ENCODE peak calls at places on chromosomes 5 and 9, in six cellular contexts. F, I, R, E, M and P are unnamed samples.

GRCh38 chr9:128145951-128146351 is 3.3 kb upstream of the LCN2 start:
- DNase-seq in E (no peak), I (no peak), M (no peak), R (no peak), F (no peak), P (peak)

GRCh38 chr9:93458702-93459101 is 5.3 kb upstream of the FAM120AOS start:
- DNase-seq in I (no peak), E (no peak), F (no peak), M (no peak), R (no peak), P (no peak)

GRCh38 chr5:13601152-13601551 is 343.3 kb downstream of the DNAH5 start:
- DNase-seq in I (no peak), R (no peak), F (no peak), M (no peak), E (no peak), P (no peak)

GRCh38 chr5:3179220-3179619 is 416.4 kb upstream of the IRX1 start:
- DNase-seq in E (no peak), I (no peak), F (no peak), M (no peak), R (peak), P (no peak)

GRCh38 chr5:73230264-73231244 is 57.6 kb downstream of the TMEM174 start:
- DNase-seq in I (no peak), R (peak), M (no peak), E (peak), F (no peak), P (no peak)

GRCh38 chr5:142364251-142365145 is 39.7 kb upstream of the SPRY4 start:
- DNase-seq in E (peak), R (peak), M (peak), F (peak), I (no peak), P (peak)

GRCh38 chr5:106860398-106861044 is 810.2 kb downstream of the EFNA5 start:
- DNase-seq in E (no peak), F (no peak), I (no peak), R (no peak), M (no peak), P (no peak)

GRCh38 chr5:93915142-93915553 is 173.7 kb upstream of the POU5F2 start:
- DNase-seq in E (no peak), I (peak), M (no peak), F (no peak), R (peak), P (no peak)

GRCh38 chr5:81125959-81126358 is 107.2 kb upstream of the CKMT2 start:
- DNase-seq in R (no peak), I (no peak), E (no peak), M (peak), F (no peak), P (no peak)

GRCh38 chr9:86730165-86730928 is 217.0 kb downstream of the GAS1 start:
- DNase-seq in E (no peak), F (no peak), M (no peak), I (no peak), R (no peak), P (no peak)

GRCh38 chr5:89087128-89087527 is 204.1 kb upstream of the MEF2C start:
- DNase-seq in M (no peak), R (no peak), E (no peak), I (peak), F (no peak), P (no peak)

GRCh38 chr9:135050072-135050990 is 37.1 kb upstream of the OLFM1 start:
- DNase-seq in I (peak), R (no peak), M (peak), F (no peak), E (no peak), P (no peak)

GRCh38 chr5:5492087-5492933 is 69.8 kb downstream of the ICE1 start:
- DNase-seq in I (peak), F (peak), E (no peak), M (no peak), R (peak), P (no peak)

GRCh38 chr5:107508083-107508482 is 162.7 kb downstream of the EFNA5 start:
- DNase-seq in R (no peak), I (no peak), M (no peak), F (no peak), E (no peak), P (no peak)

GRCh38 chr5:11385251-11385900 is 518.9 kb downstream of the CTNND2 start:
- DNase-seq in R (peak), I (no peak), F (no peak), E (no peak), M (no peak), P (no peak)

GRCh38 chr5:141488591-141489478 is at the start of gene PCDHGC5:
- DNase-seq in M (no peak), E (no peak), I (no peak), R (no peak), F (no peak), P (no peak)

GRCh38 chr5:178460598-178461425 is 129.4 kb downstream of the COL23A1 start:
- DNase-seq in E (no peak), M (no peak), F (peak), I (no peak), R (peak), P (peak)

GRCh38 chr5:44294492-44294891 is 94.7 kb downstream of the FGF10 start:
- DNase-seq in M (peak), F (no peak), E (no peak), I (no peak), R (no peak), P (no peak)

GRCh38 chr5:103929310-103930003 is 366.9 kb upstream of the NUDT12 start:
- DNase-seq in M (no peak), I (no peak), R (no peak), E (no peak), F (no peak), P (no peak)

GRCh38 chr9:38019731-38020130 is 49.3 kb downstream of the SHB start:
- DNase-seq in M (no peak), E (no peak), R (no peak), F (no peak), I (no peak), P (no peak)

GRCh38 chr9:38036359-38037084 is 32.5 kb downstream of the SHB start:
- DNase-seq in I (no peak), E (no peak), R (no peak), F (no peak), M (peak), P (no peak)

GRCh38 chr9:136667217-136667939 is 4.7 kb downstream of the EGFL7 start:
- DNase-seq in F (no peak), M (no peak), E (peak), I (no peak), R (no peak), P (no peak)

GRCh38 chr9:136670571-136671253 is 8.0 kb downstream of the EGFL7 start:
- DNase-seq in F (no peak), I (no peak), R (no peak), M (no peak), E (peak), P (no peak)

GRCh38 chr9:136667940-136668760 is 5.4 kb downstream of the EGFL7 start:
- DNase-seq in R (peak), F (no peak), M (no peak), I (no peak), E (peak), P (no peak)

GRCh38 chr9:136669791-136670464 is 7.2 kb downstream of the EGFL7 start:
- DNase-seq in F (no peak), M (no peak), E (peak), I (no peak), R (no peak), P (no peak)

DNA sequence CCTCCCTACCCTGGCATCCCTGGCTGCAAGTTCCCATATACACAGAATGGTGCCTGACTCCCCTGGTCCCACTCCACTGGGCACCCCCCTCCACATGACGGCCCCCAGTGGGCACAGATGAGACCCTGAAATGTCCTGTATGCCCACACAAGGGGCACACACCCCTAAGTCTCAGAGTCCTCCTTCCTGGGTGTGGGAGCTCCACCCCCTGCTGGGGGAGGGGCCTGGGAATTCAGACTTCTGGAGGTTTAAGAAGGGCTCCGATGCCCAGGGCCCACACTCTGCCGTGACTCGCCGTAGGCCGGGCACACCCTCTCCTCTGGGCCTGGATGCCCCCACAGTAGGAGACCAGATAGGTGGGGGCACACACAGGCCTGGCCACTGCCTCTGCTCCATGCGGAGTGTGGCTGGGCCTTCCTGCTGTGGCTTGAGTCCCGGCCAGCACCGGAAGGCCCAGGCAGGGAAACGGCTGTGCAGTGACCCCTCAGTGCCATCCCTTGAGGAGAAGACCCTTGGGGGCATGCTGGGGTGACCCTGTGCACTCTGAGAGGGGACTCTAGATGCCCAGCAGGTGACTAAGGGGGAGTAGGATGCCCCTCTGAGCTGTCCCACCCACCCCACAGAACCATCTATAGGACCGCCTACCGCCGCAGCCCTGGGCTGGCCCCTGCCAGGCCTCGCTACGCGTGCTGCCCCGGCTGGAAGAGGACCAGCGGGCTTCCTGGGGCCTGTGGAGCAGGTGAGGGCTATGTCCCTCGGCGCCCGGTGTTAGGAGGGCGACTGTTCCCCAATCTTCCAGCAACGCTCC is 6.5 kb downstream of the EGFL7 start:
- DNase-seq in M (no peak), R (no peak), I (no peak), F (no peak), E (peak), P (no peak)
- TF ChIP-seq POLR2AphosphoS5 in M (no peak), R (no peak), I (no peak), F (no peak), E (no peak), P (peak)

DNA sequence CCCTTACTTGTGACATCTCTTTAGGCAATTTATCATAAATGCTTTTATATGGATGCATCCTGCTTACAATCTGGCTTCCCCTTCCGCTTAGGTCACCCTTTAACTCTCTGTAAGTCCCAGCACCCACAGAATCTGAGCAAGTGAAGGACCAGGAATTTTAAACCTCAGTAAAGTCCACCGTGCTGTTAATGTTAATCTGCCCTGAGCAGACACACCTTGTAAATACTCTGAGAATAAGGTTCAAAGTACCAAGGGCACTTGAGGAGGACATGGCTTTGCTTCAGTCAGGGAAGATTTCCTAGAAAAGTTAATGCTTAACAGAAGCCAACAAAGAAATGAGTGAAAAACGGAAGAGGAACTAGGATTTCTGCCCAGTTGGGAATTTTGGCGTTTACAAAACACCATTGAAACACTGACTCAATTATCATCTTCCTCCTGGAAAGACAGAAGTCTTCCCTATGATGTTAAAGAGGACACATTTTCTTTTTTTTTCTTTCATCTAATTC is 26.4 kb upstream of the TTC39B start:
- DNase-seq in M (no peak), F (peak), I (no peak), E (no peak), R (no peak), P (no peak)
- TF ChIP-seq POLR2AphosphoS5 in M (no peak), F (peak), I (no peak), E (no peak), R (no peak), P (no peak)

GRCh38 chr5:34488984-34489383 is 167.1 kb upstream of the RAI14 start:
- DNase-seq in I (no peak), M (no peak), E (no peak), F (no peak), R (no peak), P (no peak)

GRCh38 chr5:34486808-34487201 is 169.3 kb upstream of the RAI14 start:
- DNase-seq in R (no peak), I (no peak), M (no peak), E (no peak), F (no peak), P (no peak)

GRCh38 chr5:34487202-34487879 is 168.8 kb upstream of the RAI14 start:
- DNase-seq in F (no peak), M (no peak), I (no peak), E (no peak), R (no peak), P (no peak)

GRCh38 chr5:34486160-34486765 is 169.9 kb upstream of the RAI14 start:
- DNase-seq in I (no peak), R (peak), E (no peak), M (peak), F (peak), P (peak)

GRCh38 chr5:34487956-34488355 is 168.2 kb upstream of the RAI14 start:
- DNase-seq in M (no peak), R (no peak), E (no peak), I (no peak), F (no peak), P (no peak)
- TF ChIP-seq POLR2AphosphoS5 in M (no peak), R (no peak), E (no peak), I (no peak), F (no peak), P (no peak)

GRCh38 chr5:68041293-68041692 is 174.3 kb upstream of the PIK3R1 start:
- DNase-seq in F (peak), R (no peak), M (no peak), I (peak), E (peak), P (peak)

GRCh38 chr5:68049053-68049713 is 166.4 kb upstream of the PIK3R1 start:
- DNase-seq in I (no peak), F (no peak), R (no peak), E (no peak), M (no peak), P (no peak)

GRCh38 chr5:68048529-68048928 is 167.0 kb upstream of the PIK3R1 start:
- DNase-seq in M (no peak), I (no peak), E (no peak), R (no peak), F (no peak), P (no peak)

GRCh38 chr5:68047035-68047434 is 168.5 kb upstream of the PIK3R1 start:
- DNase-seq in E (no peak), I (no peak), M (no peak), R (no peak), F (no peak), P (no peak)

GRCh38 chr5:68046445-68046844 is 169.1 kb upstream of the PIK3R1 start:
- DNase-seq in F (no peak), R (no peak), E (no peak), M (no peak), I (no peak), P (no peak)
- TF ChIP-seq POLR2AphosphoS5 in F (no peak), R (no peak), E (peak), M (peak), I (no peak), P (no peak)

DNA sequence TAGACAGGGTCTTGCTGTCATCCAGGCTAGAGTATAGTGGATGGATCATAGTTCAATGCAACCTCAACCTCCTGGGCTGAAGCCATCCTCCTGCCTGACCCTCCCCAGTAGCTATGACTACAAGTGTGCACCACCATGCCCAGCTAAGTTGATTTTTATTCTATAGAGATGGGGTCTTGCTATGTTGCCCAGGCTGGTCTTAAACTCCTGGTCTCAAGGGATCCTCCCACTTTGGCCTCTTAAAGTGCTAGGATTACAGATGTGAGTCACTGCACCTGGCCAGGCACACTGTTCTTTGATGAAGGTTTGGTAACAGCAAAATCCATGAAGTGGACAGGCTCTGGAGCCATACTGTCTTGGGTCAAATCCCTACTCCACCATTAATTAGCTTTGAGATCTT is 6.5 kb upstream of the GFRA3 start:
- DNase-seq in R (no peak), M (no peak), F (no peak), E (no peak), I (no peak), P (no peak)
- TF ChIP-seq POLR2AphosphoS5 in R (no peak), M (no peak), F (no peak), E (no peak), I (no peak), P (no peak)

GRCh38 chr9:121324316-121324715 is 45.7 kb downstream of the STOM start:
- DNase-seq in I (no peak), F (no peak), M (peak), R (no peak), E (no peak), P (no peak)

GRCh38 chr9:121322737-121323448 is 47.2 kb downstream of the STOM start:
- DNase-seq in F (no peak), E (no peak), R (no peak), M (peak), I (no peak), P (no peak)

GRCh38 chr9:121323449-121324151 is 46.5 kb downstream of the STOM start:
- DNase-seq in E (no peak), R (no peak), I (no peak), F (no peak), M (no peak), P (no peak)

GRCh38 chr9:121321039-121321503 is 49.0 kb downstream of the STOM start:
- DNase-seq in M (peak), F (no peak), I (no peak), R (no peak), E (no peak), P (no peak)

GRCh38 chr9:121322037-121322736 is 47.9 kb downstream of the STOM start:
- DNase-seq in R (no peak), I (no peak), E (no peak), F (no peak), M (no peak), P (no peak)
- TF ChIP-seq POLR2AphosphoS5 in R (no peak), I (no peak), E (no peak), F (peak), M (peak), P (no peak)

DNA sequence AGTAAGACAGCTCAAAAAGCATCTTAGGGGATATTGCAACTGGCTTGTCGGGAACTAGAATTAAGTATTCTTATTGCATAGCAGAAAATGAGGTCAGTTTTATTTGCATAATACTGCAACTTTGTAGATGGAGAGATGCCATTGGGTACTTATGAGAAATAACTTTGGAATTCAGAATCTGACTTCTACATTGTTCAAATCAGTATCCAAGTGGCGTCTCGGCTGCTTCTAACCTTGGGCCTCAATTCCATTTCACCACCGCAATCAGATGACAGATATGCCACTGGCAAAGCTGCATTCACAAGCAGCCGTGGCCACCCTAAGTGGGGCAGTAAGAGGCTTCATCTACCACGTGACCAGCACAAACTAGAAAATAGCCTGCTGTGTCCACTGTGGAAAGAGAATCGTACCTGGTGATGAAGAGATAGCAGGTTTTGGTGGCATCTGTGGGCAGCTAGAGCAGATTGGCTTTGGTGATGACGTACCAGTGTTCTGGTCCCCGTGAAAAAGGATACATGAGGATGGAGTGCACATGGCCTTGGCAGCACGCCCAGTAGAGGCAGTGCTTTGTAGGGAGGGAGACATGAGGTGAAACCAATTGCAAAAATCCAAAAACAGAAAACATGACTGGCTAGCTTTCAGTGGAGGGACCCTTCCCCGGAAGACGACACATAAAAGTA is 116.6 kb downstream of the KLHL3 start:
- DNase-seq in E (no peak), I (no peak), F (no peak), R (no peak), M (peak), P (no peak)
- TF ChIP-seq POLR2AphosphoS5 in E (no peak), I (no peak), F (no peak), R (no peak), M (no peak), P (no peak)

GRCh38 chr5:58239731-58240130 is 220.2 kb downstream of the PLK2 start:
- DNase-seq in F (no peak), M (no peak), R (no peak), E (no peak), I (no peak), P (no peak)

GRCh38 chr5:58239075-58239474 is 220.8 kb downstream of the PLK2 start:
- DNase-seq in M (no peak), R (no peak), E (no peak), F (no peak), I (no peak), P (no peak)

GRCh38 chr5:58236498-58236897 is 223.4 kb downstream of the PLK2 start:
- DNase-seq in M (no peak), R (no peak), F (no peak), I (no peak), E (no peak), P (no peak)

GRCh38 chr5:58241383-58241782 is 218.5 kb downstream of the PLK2 start:
- DNase-seq in R (no peak), F (no peak), I (no peak), E (no peak), M (no peak), P (no peak)

GRCh38 chr5:58240286-58240685 is 219.6 kb downstream of the PLK2 start:
- DNase-seq in M (no peak), F (no peak), E (no peak), R (no peak), I (no peak), P (no peak)
- TF ChIP-seq POLR2AphosphoS5 in M (no peak), F (no peak), E (no peak), R (no peak), I (no peak), P (no peak)